ENCODE peak calls at places on chromosomes 11 and 22, in six cellular contexts. O is colonic mucosa, M is fibroblast of lung, C is IMR-90, G is H9, U is HCT116. A is an unnamed sample.

GRCh38 chr22:21624120-21624879 is 5.5 kb downstream of the YDJC start:
- DNase-seq in C (peak), O (peak), U (no peak), G (peak), M (no peak), A (no peak)

GRCh38 chr22:50547231-50547851 is 1.6 kb downstream of the KLHDC7B start:
- DNase-seq in M (no peak), G (no peak), U (no peak), C (no peak), O (no peak), A (peak)

GRCh38 chr11:113923572-113923971 is 19.0 kb downstream of the HTR3B start:
- DNase-seq in G (no peak), C (no peak), M (no peak), O (no peak), U (no peak), A (no peak)

GRCh38 chr22:45306139-45306538 is 3.6 kb upstream of the FAM118A start:
- DNase-seq in U (no peak), G (no peak), C (no peak), O (no peak), M (no peak), A (no peak)

GRCh38 chr11:117020873-117021564 is 77.2 kb downstream of the SIK3 start:
- DNase-seq in G (no peak), M (no peak), U (no peak), O (peak), C (no peak), A (no peak)

GRCh38 chr11:108901359-108901758 is 236.5 kb downstream of the DDX10 start:
- DNase-seq in C (peak), U (no peak), O (no peak), M (no peak), G (no peak), A (no peak)

GRCh38 chr22:49655168-49655812 is 172.4 kb downstream of the BRD1 start:
- DNase-seq in U (no peak), M (no peak), O (no peak), C (no peak), G (no peak), A (peak)

GRCh38 chr11:98601181-98601773 is 419.5 kb upstream of the CNTN5 start:
- DNase-seq in C (no peak), G (no peak), O (no peak), U (no peak), M (no peak), A (no peak)

GRCh38 chr22:34804588-34804987 is 261.4 kb upstream of the ISX start:
- DNase-seq in U (no peak), M (no peak), C (no peak), G (peak), O (no peak), A (no peak)

GRCh38 chr11:28026634-28027290 is 81.2 kb downstream of the KIF18A start:
- DNase-seq in C (no peak), G (no peak), U (no peak), O (no peak), M (no peak), A (no peak)

GRCh38 chr11:27444801-27445215 is 27.8 kb downstream of the LGR4 start:
- DNase-seq in C (no peak), M (no peak), G (peak), O (no peak), U (no peak), A (no peak)

GRCh38 chr11:65478411-65479183 is 20.2 kb upstream of the MALAT1 start:
- DNase-seq in O (peak), M (peak), U (no peak), G (no peak), C (peak), A (peak)

GRCh38 chr11:23555085-23555484 is 694.8 kb upstream of the CCDC179 start:
- DNase-seq in O (no peak), M (peak), G (no peak), U (no peak), C (peak), A (no peak)

GRCh38 chr11:69470301-69470700 is 11.2 kb upstream of the LINC01488 start:
- DNase-seq in O (peak), G (no peak), C (no peak), U (no peak), M (no peak), A (peak)

GRCh38 chr11:65615950-65616574 is 486 bp downstream of the PCNX3 start:
- DNase-seq in G (no peak), M (peak), U (no peak), C (no peak), O (peak), A (no peak)

GRCh38 chr22:41410311-41410751 is 28.6 kb downstream of the TEF start:
- DNase-seq in G (no peak), M (no peak), O (no peak), C (no peak), U (no peak), A (no peak)

GRCh38 chr22:41407433-41407832 is 25.7 kb downstream of the TEF start:
- DNase-seq in G (no peak), M (no peak), C (no peak), O (no peak), U (no peak), A (no peak)

GRCh38 chr22:41415554-41415953 is 31.0 kb downstream of the TOB2 start:
- DNase-seq in G (no peak), C (no peak), O (no peak), M (no peak), U (no peak), A (no peak)

GRCh38 chr22:41408665-41409064 is 26.9 kb downstream of the TEF start:
- DNase-seq in M (no peak), C (no peak), U (no peak), G (no peak), O (no peak), A (no peak)

GRCh38 chr22:41411021-41411851 is 29.5 kb downstream of the TEF start:
- DNase-seq in G (peak), O (no peak), U (no peak), M (no peak), C (no peak), A (no peak)
- H3K9ac ChIP-seq in G (no peak), O (peak), U (no peak), M (no peak), C (no peak), A (peak)

GRCh38 chr11:85541683-85542082 is 85.5 kb downstream of the DLG2 start:
- DNase-seq in C (no peak), U (no peak), M (no peak), G (no peak), O (no peak), A (no peak)

GRCh38 chr11:85539740-85540139 is 87.4 kb downstream of the DLG2 start:
- DNase-seq in M (no peak), G (no peak), C (no peak), O (no peak), U (no peak), A (no peak)

GRCh38 chr11:85540635-85541034 is 86.5 kb downstream of the DLG2 start:
- DNase-seq in U (no peak), C (no peak), O (no peak), M (no peak), G (peak), A (no peak)

GRCh38 chr11:85540181-85540580 is 87.0 kb downstream of the DLG2 start:
- DNase-seq in G (no peak), O (no peak), M (no peak), U (no peak), C (no peak), A (no peak)

DNA sequence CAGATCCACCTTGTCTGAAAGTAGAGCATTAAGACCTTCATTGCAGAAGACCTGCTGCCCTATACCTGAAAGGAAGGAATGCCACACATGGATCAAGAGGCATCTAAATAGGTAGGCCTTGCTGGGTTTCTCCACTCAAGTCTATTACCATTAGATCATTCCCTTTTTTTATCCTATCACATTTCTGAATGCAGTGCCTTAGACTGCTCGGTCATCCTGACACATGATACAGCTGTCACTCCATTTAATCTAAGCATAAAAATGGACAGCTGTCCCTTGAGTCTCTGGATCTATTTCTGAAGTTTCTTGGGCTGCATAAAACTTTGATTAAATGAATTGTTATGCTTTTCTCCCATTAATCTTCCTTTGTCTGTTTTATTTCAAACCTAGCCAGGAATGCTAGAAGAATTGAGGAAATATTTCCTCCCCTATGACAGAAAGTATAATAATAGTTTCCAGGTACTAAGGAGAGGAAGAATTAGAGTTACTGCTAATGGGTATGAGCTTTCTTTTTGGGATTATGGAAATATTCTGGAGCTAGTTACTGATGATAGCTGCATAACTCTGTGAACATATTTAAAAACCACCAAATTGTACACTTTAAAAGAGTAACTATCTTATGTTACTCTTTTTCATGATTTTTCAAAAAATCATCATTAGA is 88.0 kb downstream of the DLG2 start:
- DNase-seq in C (no peak), G (no peak), M (no peak), O (no peak), U (no peak), A (no peak)
- H3K9ac ChIP-seq in C (no peak), G (no peak), M (no peak), O (no peak), U (no peak), A (no peak)

GRCh38 chr22:24592846-24593809 is at the start of gene LRRC75B:
- DNase-seq in M (peak), O (peak), G (peak), U (peak), C (peak), A (peak)
- H3K9ac ChIP-seq in M (peak), O (peak), G (peak), U (peak), C (peak), A (peak)

DNA sequence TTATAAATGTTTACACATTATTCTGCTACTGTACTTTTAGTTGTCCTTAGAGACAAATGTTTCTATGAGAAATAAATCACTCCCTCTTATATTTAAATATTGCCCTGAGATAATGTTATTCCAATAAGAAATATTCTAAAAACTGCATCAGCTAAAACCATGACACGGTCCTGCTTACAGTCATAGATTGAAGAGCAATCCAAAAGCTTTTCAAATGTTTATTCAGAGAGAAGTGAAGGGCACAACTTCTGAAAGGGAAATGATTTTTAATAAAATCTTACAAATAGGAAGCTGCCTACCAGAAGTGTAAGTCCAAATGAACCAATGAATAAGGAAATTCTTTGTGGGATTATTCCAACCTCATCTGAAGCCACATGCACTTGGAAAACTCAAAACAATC is 49.2 kb downstream of the STK33 start:
- DNase-seq in O (no peak), M (no peak), C (no peak), U (no peak), G (no peak), A (no peak)
- H3K9ac ChIP-seq in O (no peak), M (no peak), C (no peak), U (no peak), G (no peak), A (no peak)

DNA sequence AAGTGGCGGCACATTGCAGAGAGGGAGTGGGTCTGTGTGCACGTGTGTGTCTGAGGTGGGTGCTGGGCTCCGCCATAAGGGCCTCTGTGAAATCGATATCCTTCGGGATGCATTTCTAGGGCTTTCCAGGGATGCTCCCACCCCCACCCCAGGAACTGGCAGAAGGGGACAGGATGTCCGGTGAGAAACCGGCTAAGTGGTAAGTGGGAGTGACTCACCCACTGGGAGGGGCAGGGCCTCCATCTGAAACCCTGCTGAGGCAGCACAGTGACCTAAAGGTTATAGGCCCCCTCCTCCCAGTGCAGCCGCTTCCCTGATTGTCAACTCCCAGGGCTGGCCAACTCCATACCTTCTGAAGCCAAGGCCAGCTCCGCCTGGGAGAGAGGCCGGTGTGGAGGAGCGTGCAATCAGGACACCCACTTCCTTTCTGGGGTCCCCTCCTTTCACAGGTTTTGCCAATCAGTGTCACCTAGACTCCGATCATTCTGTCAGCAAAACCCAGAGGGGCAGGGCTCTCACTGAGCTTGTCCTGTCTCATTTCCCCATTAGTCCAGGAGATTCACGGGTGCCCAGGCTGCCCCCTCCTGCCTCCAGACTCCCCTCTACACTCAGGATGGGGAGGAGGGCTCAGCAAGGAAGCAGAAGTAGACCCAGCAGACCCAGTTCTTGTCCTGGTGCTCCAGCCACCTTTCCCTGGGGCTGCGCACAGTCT is 44.5 kb downstream of the NECTIN1 start:
- DNase-seq in C (peak), G (no peak), O (no peak), M (peak), U (no peak), A (no peak)
- H3K9ac ChIP-seq in C (no peak), G (no peak), O (no peak), M (no peak), U (peak), A (no peak)

GRCh38 chr11:1854949-1855885 is 2.3 kb downstream of the LSP1 start:
- DNase-seq in U (no peak), G (no peak), C (no peak), O (no peak), M (no peak), A (peak)

GRCh38 chr11:1856306-1857005 is 3.6 kb downstream of the LSP1 start:
- DNase-seq in M (no peak), G (no peak), O (no peak), U (no peak), C (no peak), A (peak)

GRCh38 chr11:1854132-1854948 is 1.5 kb downstream of the LSP1 start:
- DNase-seq in M (no peak), U (no peak), O (no peak), G (no peak), C (no peak), A (peak)

GRCh38 chr11:1857064-1857463 is 4.2 kb downstream of the LSP1 start:
- DNase-seq in U (no peak), M (no peak), O (no peak), C (no peak), G (no peak), A (peak)

DNA sequence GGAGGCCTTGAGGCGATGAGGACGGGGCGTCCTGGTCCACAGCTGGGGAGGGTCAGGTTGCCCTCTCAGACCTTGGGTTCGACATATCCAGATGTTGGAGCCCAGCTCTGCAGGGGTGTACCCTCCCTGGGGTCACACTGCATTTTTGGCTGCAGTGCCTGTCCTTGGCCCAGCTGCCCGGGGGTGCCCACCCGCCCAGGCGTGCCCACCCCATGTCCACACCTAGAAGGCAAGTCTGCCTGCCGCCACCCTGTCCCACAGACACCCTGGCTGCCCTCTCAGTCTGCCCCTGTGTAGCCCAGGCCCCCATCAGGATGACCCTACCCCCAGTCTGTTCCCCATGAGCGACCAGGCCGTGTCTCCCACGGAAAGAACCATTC is 3.0 kb downstream of the LSP1 start:
- DNase-seq in G (no peak), U (no peak), M (no peak), C (no peak), O (no peak), A (peak)
- H3K9ac ChIP-seq in G (no peak), U (no peak), M (no peak), C (no peak), O (no peak), A (no peak)

GRCh38 chr11:74169736-74170458 is 905 bp downstream of the C2CD3 start:
- DNase-seq in M (no peak), U (no peak), O (peak), G (no peak), C (no peak), A (no peak)
- H3K9ac ChIP-seq in M (peak), U (peak), O (no peak), G (peak), C (peak), A (peak)

A was measured in kidney.